ENCODE peak calls at places on chromosome 22, in eight cellular contexts. V, T, E, C, U, A, D and O are unnamed samples.

GRCh38 chr22:32828150-32828549 is 26.6 kb downstream of the TIMP3 start:
- DNase-seq in V (no peak), T (no peak), E (no peak), C (no peak), U (no peak), A (no peak), D (no peak), O (no peak)

GRCh38 chr22:26561756-26562417 is 28.0 kb downstream of the TPST2 start:
- DNase-seq in V (no peak), T (no peak), E (no peak), C (no peak), U (no peak), A (no peak), D (peak), O (no peak)

GRCh38 chr22:27476729-27477128 is 324.8 kb downstream of the MN1 start:
- DNase-seq in V (no peak), T (no peak), E (no peak), C (no peak), U (peak), A (no peak), D (no peak), O (no peak)

GRCh38 chr22:49156662-49157285 is 670.9 kb downstream of the BRD1 start:
- DNase-seq in V (no peak), T (no peak), E (no peak), C (no peak), U (no peak), A (no peak), D (no peak), O (no peak)

GRCh38 chr22:29813563-29813962 is 24.5 kb downstream of the ASCC2 start:
- DNase-seq in V (no peak), T (no peak), E (no peak), C (no peak), U (peak), A (no peak), D (no peak), O (no peak)

GRCh38 chr22:44879301-44879680 is 126.9 kb downstream of the ARHGAP8 start:
- DNase-seq in V (no peak), T (no peak), E (no peak), C (no peak), U (no peak), A (no peak), D (no peak), O (no peak)

GRCh38 chr22:36644333-36644757 is 59.2 kb downstream of the CACNG2 start:
- DNase-seq in V (peak), T (no peak), E (no peak), C (peak), U (peak), A (no peak), D (no peak), O (no peak)

GRCh38 chr22:49103314-49104052 is 724.2 kb downstream of the BRD1 start:
- DNase-seq in V (no peak), T (no peak), E (no peak), C (no peak), U (no peak), A (no peak), D (peak), O (peak)

GRCh38 chr22:36107436-36107835 is 53.1 kb downstream of the APOL3 start:
- DNase-seq in V (no peak), T (no peak), E (no peak), C (no peak), U (no peak), A (no peak), D (no peak), O (no peak)